ENCODE peak calls at places on chromosome 17, in nine cellular contexts. L is gastrocnemius medialis, S is suprapubic skin, U is HepG2, B is small intestine, J is cardiac muscle cell, T is GM23248, W is ovary, K is transverse colon. C is an unnamed sample. For H3K9me3, the result is how much of the 10 kb centered on the place peaks cover.

GRCh38 chr17:9844153-9844552 is 18.4 kb downstream of the GLP2R start:
- DNase-seq in L (no peak), S (no peak), U (no peak), B (no peak), J (no peak), T (no peak), W (no peak), K (no peak), C (no peak)

GRCh38 chr17:9976283-9977009 is 71.4 kb upstream of the RCVRN start:
- DNase-seq in L (no peak), S (no peak), U (no peak), B (no peak), J (no peak), T (no peak), W (no peak), K (no peak), C (no peak)

GRCh38 chr17:48748728-48749566 is 20.4 kb upstream of the HOXB13 start:
- DNase-seq in L (no peak), S (no peak), U (no peak), B (no peak), J (no peak), T (no peak), W (no peak), K (no peak), C (no peak)

GRCh38 chr17:72884066-72884465 is 208.4 kb downstream of the SLC39A11 start:
- DNase-seq in L (no peak), S (no peak), U (no peak), B (no peak), J (no peak), T (no peak), W (no peak), K (no peak), C (no peak)

GRCh38 chr17:29383687-29384086 is 6.5 kb upstream of the TAOK1 start:
- DNase-seq in L (no peak), S (no peak), U (no peak), B (no peak), J (no peak), T (peak), W (no peak), K (peak), C (no peak)

GRCh38 chr17:30196504-30196903 is 39.0 kb downstream of the SLC6A4 start:
- DNase-seq in L (no peak), S (no peak), U (no peak), B (no peak), J (no peak), T (no peak), W (no peak), K (no peak), C (no peak)

GRCh38 chr17:9105068-9105868 is 84.0 kb downstream of the NTN1 start:
- DNase-seq in L (no peak), S (no peak), U (no peak), B (no peak), J (no peak), T (no peak), W (no peak), K (no peak), C (no peak)

GRCh38 chr17:36818134-36818825 is 119.0 kb upstream of the LHX1 start:
- DNase-seq in L (no peak), S (no peak), U (no peak), B (no peak), J (no peak), T (no peak), W (no peak), K (no peak), C (no peak)

GRCh38 chr17:39581071-39581831 is 26.5 kb downstream of the NEUROD2 start:
- DNase-seq in L (no peak), S (no peak), U (no peak), B (no peak), J (no peak), T (no peak), W (no peak), K (no peak), C (no peak)

GRCh38 chr17:76354317-76354729 is 607 bp upstream of the PRPSAP1 start:
- DNase-seq in L (no peak), S (no peak), U (no peak), B (no peak), J (no peak), T (no peak), W (no peak), K (no peak), C (no peak)

GRCh38 chr17:7561589-7562207 is at the start of gene SENP3:
- DNase-seq in L (peak), S (peak), U (peak), B (peak), J (peak), T (peak), W (peak), K (peak), C (peak)

GRCh38 chr17:71942626-71943025 is 178.2 kb upstream of the SOX9 start:
- DNase-seq in L (no peak), S (no peak), U (no peak), B (no peak), J (no peak), T (no peak), W (no peak), K (peak), C (no peak)

GRCh38 chr17:38605852-38606645 is at the start of gene SRCIN1:
- DNase-seq in L (no peak), S (no peak), U (peak), B (peak), J (peak), T (peak), W (peak), K (peak), C (peak)

GRCh38 chr17:36094746-36095145 is 4.8 kb upstream of the CCL3 start:
- DNase-seq in L (no peak), S (no peak), U (no peak), B (no peak), J (no peak), T (no peak), W (no peak), K (no peak), C (no peak)

GRCh38 chr17:79497949-79498348 is 112.9 kb downstream of the RBFOX3 start:
- DNase-seq in L (no peak), S (no peak), U (no peak), B (no peak), J (no peak), T (no peak), W (no peak), K (no peak), C (no peak)

GRCh38 chr17:19295478-19296200 is 58.5 kb downstream of the EPN2 start:
- DNase-seq in L (no peak), S (no peak), U (no peak), B (no peak), J (no peak), T (no peak), W (no peak), K (no peak), C (no peak)

GRCh38 chr17:61635913-61636432 is 45.0 kb upstream of the NACA2 start:
- DNase-seq in L (no peak), S (no peak), U (peak), B (peak), J (peak), T (peak), W (no peak), K (peak), C (no peak)

GRCh38 chr17:61723183-61723582 is 132.2 kb upstream of the NACA2 start:
- DNase-seq in L (no peak), S (no peak), U (peak), B (no peak), J (no peak), T (no peak), W (no peak), K (no peak), C (no peak)

GRCh38 chr17:64787921-64788271 is 125.8 kb upstream of the SMURF2 start:
- DNase-seq in L (peak), S (peak), U (no peak), B (no peak), J (no peak), T (no peak), W (no peak), K (no peak), C (no peak)

GRCh38 chr17:17758443-17758842 is 77.2 kb downstream of the RAI1 start:
- DNase-seq in L (no peak), S (no peak), U (no peak), B (no peak), J (no peak), T (no peak), W (no peak), K (no peak), C (no peak)

GRCh38 chr17:9472094-9472493 is 103.5 kb downstream of the STX8 start:
- DNase-seq in L (no peak), S (no peak), U (no peak), B (no peak), J (no peak), T (peak), W (no peak), K (no peak), C (no peak)

GRCh38 chr17:75688209-75688771 is 21.2 kb downstream of the SAP30BP start:
- DNase-seq in L (no peak), S (no peak), U (no peak), B (no peak), J (no peak), T (peak), W (no peak), K (no peak), C (no peak)

GRCh38 chr17:40067710-40068109 is 4.9 kb downstream of the THRA start:
- DNase-seq in L (no peak), S (no peak), U (no peak), B (no peak), J (no peak), T (no peak), W (no peak), K (no peak), C (no peak)

GRCh38 chr17:63398680-63399079 is 47.4 kb downstream of the CYB561 start:
- DNase-seq in L (no peak), S (no peak), U (no peak), B (no peak), J (no peak), T (peak), W (no peak), K (no peak), C (no peak)

DNA sequence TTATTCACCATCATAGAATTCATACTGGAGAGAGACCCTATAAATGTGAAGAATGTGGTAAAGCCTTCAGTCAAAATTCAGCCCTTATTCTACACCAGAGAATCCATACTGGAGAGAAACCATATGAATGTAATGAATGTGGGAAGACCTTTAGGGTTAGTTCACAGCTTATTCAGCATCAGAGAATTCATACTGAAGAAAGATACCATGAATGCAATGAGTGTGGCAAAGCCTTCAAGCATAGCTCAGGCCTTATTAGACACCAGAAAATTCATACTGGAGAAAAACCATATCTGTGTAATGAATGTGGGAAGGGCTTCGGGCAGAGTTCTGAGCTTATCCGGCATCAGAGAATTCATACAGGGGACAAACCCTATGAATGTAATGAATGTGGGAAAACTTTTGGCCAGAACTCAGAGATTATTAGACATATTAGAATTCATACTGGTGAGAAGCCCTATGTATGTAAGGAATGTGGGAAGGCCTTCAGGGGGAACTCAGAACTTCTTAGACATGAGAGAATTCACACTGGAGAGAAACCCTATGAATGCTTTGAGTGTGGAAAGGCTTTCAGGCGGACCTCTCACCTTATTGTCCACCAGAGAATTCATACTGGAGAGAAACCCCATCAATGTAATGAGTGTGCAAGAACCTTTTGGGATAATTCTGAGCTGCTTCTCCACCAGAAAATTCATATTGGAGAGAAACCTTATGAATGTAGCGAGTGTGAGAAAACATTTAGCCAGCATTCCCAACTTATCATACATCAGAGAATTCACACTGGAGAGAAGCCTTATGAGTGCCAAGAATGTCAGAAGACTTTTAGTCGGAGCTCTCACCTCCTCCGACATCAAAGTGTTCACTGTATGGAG is 14.1 kb downstream of the ZFP3 start:
- DNase-seq in L (no peak), S (no peak), U (no peak), B (no peak), J (no peak), T (no peak), W (no peak), K (no peak), C (no peak)
- H3K9me3 ChIP-seq in L (half or more), S (half or more), U (half or more), B (under half), J (under half), T (under half), W (under half), K (half or more), C (half or more)

GRCh38 chr17:4023220-4023619 is 59.0 kb upstream of the ATP2A3 start:
- DNase-seq in L (no peak), S (no peak), U (peak), B (no peak), J (no peak), T (no peak), W (no peak), K (no peak), C (no peak)

GRCh38 chr17:4032245-4032644 is 68.0 kb upstream of the ATP2A3 start:
- DNase-seq in L (no peak), S (no peak), U (no peak), B (no peak), J (no peak), T (no peak), W (no peak), K (no peak), C (no peak)

GRCh38 chr17:4032738-4033137 is 68.5 kb upstream of the ATP2A3 start:
- DNase-seq in L (no peak), S (no peak), U (no peak), B (no peak), J (no peak), T (no peak), W (no peak), K (no peak), C (no peak)

GRCh38 chr17:4026255-4026654 is 62.0 kb upstream of the ATP2A3 start:
- DNase-seq in L (no peak), S (no peak), U (no peak), B (no peak), J (no peak), T (no peak), W (no peak), K (no peak), C (no peak)

DNA sequence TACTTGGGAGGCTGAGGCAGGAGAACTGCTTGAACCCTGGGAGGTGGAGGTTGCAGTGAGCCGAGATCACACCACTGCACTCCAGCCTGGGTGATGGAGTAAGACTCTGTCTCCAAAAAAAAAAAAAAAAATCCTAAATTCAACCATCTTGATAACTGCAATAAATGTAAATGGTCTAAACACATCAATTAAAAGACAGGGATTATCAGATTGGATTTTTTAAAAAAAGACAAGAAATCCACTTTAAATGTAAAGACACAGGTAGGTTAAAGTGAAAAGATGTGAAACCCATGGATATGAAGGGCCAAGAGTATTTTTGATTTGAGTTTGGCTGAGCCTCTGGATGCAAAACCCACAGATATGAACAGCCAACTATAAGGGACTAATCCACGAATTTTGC is 64.2 kb upstream of the ATP2A3 start:
- DNase-seq in L (no peak), S (no peak), U (no peak), B (no peak), J (no peak), T (no peak), W (no peak), K (no peak), C (no peak)
- H3K9me3 ChIP-seq in L (under half), S (under half), U (under half), B (under half), J (under half), T (under half), W (under half), K (under half), C (under half)

GRCh38 chr17:4159761-4160160 is 16.8 kb downstream of the CYB5D2 start:
- DNase-seq in L (no peak), S (no peak), U (no peak), B (no peak), J (no peak), T (no peak), W (no peak), K (no peak), C (no peak)
- H3K9me3 ChIP-seq in L (under half), S (under half), U (under half), B (under half), J (under half), T (under half), W (under half), K (under half), C (under half)

GRCh38 chr17:16623282-16623681 is 30.4 kb downstream of the ZNF624 start:
- DNase-seq in L (no peak), S (no peak), U (no peak), B (no peak), J (no peak), T (no peak), W (no peak), K (no peak), C (no peak)

GRCh38 chr17:16617481-16618060 is 36.1 kb downstream of the ZNF624 start:
- DNase-seq in L (no peak), S (no peak), U (no peak), B (no peak), J (no peak), T (no peak), W (no peak), K (no peak), C (no peak)

DNA sequence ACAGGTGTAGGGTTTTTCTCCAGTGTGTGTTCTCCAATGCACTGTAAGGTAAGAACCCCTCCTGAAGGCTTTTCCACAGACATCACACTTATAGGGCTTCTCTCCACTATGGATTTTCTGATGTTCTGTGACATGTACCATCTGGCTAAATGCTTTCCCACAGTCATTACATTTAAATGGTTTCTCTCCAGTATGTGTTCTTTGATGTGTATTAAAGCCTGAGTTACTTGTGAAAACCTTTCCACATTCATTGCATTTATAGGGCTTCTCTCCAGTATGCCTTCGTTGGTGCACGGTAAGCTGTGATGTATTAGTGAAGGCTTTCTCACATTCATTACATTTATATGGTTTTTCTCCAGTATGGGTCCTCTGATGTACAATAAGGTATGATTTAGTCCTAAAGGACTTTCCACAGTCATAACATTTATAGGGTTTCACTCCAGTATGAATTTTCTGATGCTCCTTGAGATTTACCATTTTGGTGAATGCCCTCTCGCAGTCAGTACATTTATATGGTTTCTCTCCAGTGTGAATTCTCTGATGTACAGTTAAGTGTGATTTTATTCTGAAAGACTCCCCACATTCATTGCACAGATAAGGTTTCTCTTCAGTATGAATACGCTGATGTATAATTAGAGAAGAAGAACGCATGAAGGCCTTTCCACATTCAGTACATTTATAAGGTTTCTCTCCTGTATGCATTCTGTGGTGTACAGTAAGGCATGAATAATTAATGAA is 30.9 kb downstream of the ZNF624 start:
- DNase-seq in L (no peak), S (no peak), U (no peak), B (no peak), J (no peak), T (no peak), W (no peak), K (no peak), C (no peak)
- H3K9me3 ChIP-seq in L (under half), S (under half), U (half or more), B (under half), J (under half), T (under half), W (under half), K (half or more), C (under half)

DNA sequence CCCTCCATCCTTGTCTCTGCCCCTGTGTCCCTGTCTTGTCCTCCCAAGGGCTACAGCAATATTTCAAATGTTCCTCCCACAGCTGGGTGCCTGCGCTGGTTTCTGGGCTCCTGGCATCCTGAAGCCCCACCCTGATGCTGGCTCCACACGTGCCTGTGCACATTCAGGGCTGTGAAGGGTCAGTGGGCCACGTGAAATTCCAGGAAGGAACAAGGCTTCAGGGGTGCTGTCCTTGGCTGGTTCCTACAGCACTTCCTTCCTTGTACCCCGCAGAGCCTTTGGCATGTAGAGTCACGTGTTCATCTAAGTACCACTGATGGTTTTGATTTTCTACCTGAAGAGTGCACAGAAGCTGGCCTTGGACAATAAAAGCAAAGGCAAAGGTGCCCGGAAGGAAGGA is 57.7 kb upstream of the NLK start:
- DNase-seq in L (no peak), S (no peak), U (no peak), B (no peak), J (no peak), T (no peak), W (no peak), K (no peak), C (no peak)
- H3K9me3 ChIP-seq in L (under half), S (under half), U (under half), B (under half), J (under half), T (under half), W (under half), K (under half), C (under half)

GRCh38 chr17:47738178-47738577 is 5.1 kb downstream of the TBX21 start:
- DNase-seq in L (no peak), S (peak), U (no peak), B (no peak), J (no peak), T (no peak), W (no peak), K (no peak), C (no peak)

GRCh38 chr17:47741109-47741792 is 8.2 kb downstream of the TBX21 start:
- DNase-seq in L (no peak), S (peak), U (no peak), B (no peak), J (no peak), T (no peak), W (no peak), K (no peak), C (no peak)

GRCh38 chr17:47736501-47737211 is 3.6 kb downstream of the TBX21 start:
- DNase-seq in L (no peak), S (peak), U (no peak), B (no peak), J (no peak), T (no peak), W (no peak), K (no peak), C (no peak)

GRCh38 chr17:47741793-47742145 is 8.7 kb downstream of the TBX21 start:
- DNase-seq in L (no peak), S (no peak), U (no peak), B (no peak), J (no peak), T (no peak), W (no peak), K (no peak), C (no peak)

GRCh38 chr17:47739150-47739549 is 6.1 kb downstream of the TBX21 start:
- DNase-seq in L (no peak), S (peak), U (no peak), B (no peak), J (no peak), T (no peak), W (no peak), K (no peak), C (no peak)
- H3K9me3 ChIP-seq in L (under half), S (under half), U (under half), B (under half), J (under half), T (under half), W (under half), K (under half), C (under half)

GRCh38 chr17:53058031-53058430 is 764.7 kb upstream of the KIF2B start:
- DNase-seq in L (no peak), S (no peak), U (no peak), B (no peak), J (no peak), T (no peak), W (no peak), K (no peak), C (no peak)
- H3K9me3 ChIP-seq in L (under half), S (under half), U (half or more), B (under half), J (under half), T (under half), W (under half), K (under half), C (under half)